ENCODE peak calls at places on chromosomes 16 and 17, in ten cellular contexts. N, C, M, Y, S, V, W, O, L and D are unnamed samples.

GRCh38 chr17:59618894-59619312 is 792 bp upstream of the CLTC start:
- DNase-seq in N (no peak), C (no peak), M (no peak), Y (no peak), S (no peak), V (no peak), W (peak; percentile 91), O (peak; percentile 94), L (no peak), D (no peak)

GRCh38 chr16:35559911-35560636 is 2100.7 kb downstream of the TP53TG3F start:
- DNase-seq in N (no peak), C (no peak), M (no peak), Y (no peak), S (no peak), V (no peak), W (no peak), O (no peak), L (no peak), D (no peak)

GRCh38 chr16:29811896-29812665 is at the start of gene PRRT2:
- DNase-seq in N (peak; percentile 67), C (peak; percentile 69), M (no peak), Y (no peak), S (no peak), V (peak; percentile 53), W (peak; percentile 66), O (peak; percentile 58), L (no peak), D (no peak)

GRCh38 chr17:50060951-50061712 is 5.2 kb downstream of the ITGA3 start:
- DNase-seq in N (no peak), C (no peak), M (peak; percentile 86), Y (no peak), S (no peak), V (peak; percentile 66), W (no peak), O (no peak), L (no peak), D (no peak)

GRCh38 chr16:10981697-10982216 is 37.4 kb downstream of the CLEC16A start:
- DNase-seq in N (no peak), C (peak; percentile 61), M (no peak), Y (no peak), S (no peak), V (no peak), W (peak; percentile 57), O (peak; percentile 76), L (no peak), D (no peak)

GRCh38 chr17:9529033-9529748 is 46.4 kb downstream of the STX8 start:
- DNase-seq in N (peak; percentile 16), C (no peak), M (no peak), Y (peak; percentile 9), S (no peak), V (peak; percentile 36), W (no peak), O (peak; percentile 15), L (no peak), D (no peak)

GRCh38 chr16:81547194-81547918 is 102.7 kb downstream of the CMIP start:
- DNase-seq in N (no peak), C (no peak), M (no peak), Y (no peak), S (no peak), V (no peak), W (no peak), O (no peak), L (no peak), D (no peak)

GRCh38 chr17:64253470-64253869 is 9.6 kb downstream of the TEX2 start:
- DNase-seq in N (no peak), C (no peak), M (no peak), Y (no peak), S (no peak), V (no peak), W (no peak), O (no peak), L (no peak), D (no peak)

GRCh38 chr16:55035956-55036355 is 105.3 kb downstream of the IRX5 start:
- DNase-seq in N (no peak), C (no peak), M (no peak), Y (no peak), S (no peak), V (peak; percentile 45), W (no peak), O (no peak), L (no peak), D (no peak)

GRCh38 chr16:71428883-71429282 is 13.0 kb downstream of the TLE7 start:
- DNase-seq in N (no peak), C (no peak), M (no peak), Y (no peak), S (no peak), V (no peak), W (no peak), O (no peak), L (no peak), D (no peak)

GRCh38 chr17:17557796-17558195 is 33.7 kb downstream of the PEMT start:
- DNase-seq in N (no peak), C (no peak), M (no peak), Y (no peak), S (no peak), V (no peak), W (no peak), O (no peak), L (no peak), D (no peak)

GRCh38 chr16:2715064-2715463 is 5.0 kb downstream of the PRSS27 start:
- DNase-seq in N (no peak), C (no peak), M (no peak), Y (no peak), S (no peak), V (no peak), W (no peak), O (no peak), L (no peak), D (no peak)

GRCh38 chr16:67942200-67942509 is 1.8 kb downstream of the LCAT start:
- DNase-seq in N (peak; percentile 50), C (peak; percentile 50), M (no peak), Y (peak; percentile 33), S (no peak), V (peak; percentile 66), W (peak; percentile 76), O (peak; percentile 53), L (no peak), D (no peak)